ENCODE peak calls at places on chromosome 2, in nine cellular contexts. B is GM13976, D is WTC11, A is endothelial cell of umbilical vein, O is foreskin fibroblast, I is HFF-Myc, T is cardiac fibroblast, G is body of pancreas, H is sigmoid colon. F is an unnamed sample.

GRCh38 chr2:12456293-12457151 is 260.2 kb upstream of the TRIB2 start:
- DNase-seq in B (peak), D (peak), A (peak), O (peak), I (peak), T (peak), G (peak), H (peak), F (peak)

GRCh38 chr2:218257390-218257981 is 3.3 kb upstream of the GPBAR1 start:
- DNase-seq in B (peak), D (peak), A (peak), O (no peak), I (no peak), T (no peak), G (peak), H (peak), F (no peak)

GRCh38 chr2:45008296-45009129 is 739 bp downstream of the SIX2 start:
- DNase-seq in B (peak), D (peak), A (peak), O (peak), I (no peak), T (peak), G (peak), H (no peak), F (no peak)

GRCh38 chr2:208673631-208674030 is 267.0 kb downstream of the PTH2R start:
- DNase-seq in B (no peak), D (no peak), A (no peak), O (no peak), I (no peak), T (no peak), G (no peak), H (no peak), F (no peak)

GRCh38 chr2:10493636-10494281 is 45.6 kb upstream of the ODC1 start:
- DNase-seq in B (peak), D (no peak), A (no peak), O (no peak), I (no peak), T (peak), G (peak), H (no peak), F (peak)

GRCh38 chr2:128446049-128446811 is 127.6 kb upstream of the HS6ST1 start:
- DNase-seq in B (no peak), D (no peak), A (no peak), O (no peak), I (no peak), T (no peak), G (no peak), H (peak), F (no peak)

GRCh38 chr2:107737764-107738163 is 88.9 kb upstream of the RGPD4 start:
- DNase-seq in B (no peak), D (no peak), A (no peak), O (no peak), I (no peak), T (no peak), G (no peak), H (no peak), F (no peak)

GRCh38 chr2:200472853-200473464 is 36.9 kb downstream of the KCTD18 start:
- DNase-seq in B (peak), D (no peak), A (no peak), O (no peak), I (no peak), T (no peak), G (no peak), H (no peak), F (no peak)

GRCh38 chr2:128445533-128445900 is 126.8 kb upstream of the HS6ST1 start:
- DNase-seq in B (no peak), D (no peak), A (no peak), O (no peak), I (no peak), T (no peak), G (no peak), H (peak), F (no peak)

GRCh38 chr2:143852748-143853147 is 667.2 kb downstream of the ZEB2 start:
- DNase-seq in B (no peak), D (peak), A (no peak), O (no peak), I (no peak), T (no peak), G (no peak), H (no peak), F (no peak)

GRCh38 chr2:162125138-162125537 is 26.9 kb downstream of the GCG start:
- DNase-seq in B (no peak), D (no peak), A (no peak), O (no peak), I (no peak), T (no peak), G (no peak), H (no peak), F (no peak)

GRCh38 chr2:241037498-241037897 is 39.1 kb downstream of the SNED1 start:
- DNase-seq in B (no peak), D (no peak), A (no peak), O (no peak), I (no peak), T (no peak), G (no peak), H (no peak), F (no peak)

GRCh38 chr2:222756951-222757645 is 85.6 kb downstream of the MOGAT1 start:
- DNase-seq in B (no peak), D (no peak), A (no peak), O (peak), I (no peak), T (peak), G (no peak), H (no peak), F (peak)

GRCh38 chr2:143652692-143653091 is 523.5 kb downstream of the ARHGAP15 start:
- DNase-seq in B (no peak), D (no peak), A (no peak), O (no peak), I (no peak), T (no peak), G (no peak), H (no peak), F (no peak)

GRCh38 chr2:66024396-66024795 is 410.5 kb upstream of the MEIS1 start:
- DNase-seq in B (no peak), D (peak), A (no peak), O (no peak), I (no peak), T (no peak), G (no peak), H (no peak), F (no peak)

GRCh38 chr2:100178085-100178788 is 35.8 kb upstream of the AFF3 start:
- DNase-seq in B (peak), D (peak), A (peak), O (peak), I (no peak), T (peak), G (peak), H (no peak), F (peak)

GRCh38 chr2:111678651-111679050 is 205.3 kb downstream of the ANAPC1 start:
- DNase-seq in B (no peak), D (no peak), A (no peak), O (peak), I (no peak), T (no peak), G (no peak), H (no peak), F (no peak)

GRCh38 chr2:229118336-229118735 is 152.8 kb downstream of the PID1 start:
- DNase-seq in B (no peak), D (no peak), A (no peak), O (peak), I (no peak), T (no peak), G (no peak), H (no peak), F (no peak)

GRCh38 chr2:71889991-71890684 is 257.5 kb downstream of the CYP26B1 start:
- DNase-seq in B (no peak), D (no peak), A (no peak), O (peak), I (peak), T (peak), G (no peak), H (no peak), F (peak)

GRCh38 chr2:179129574-179130238 is 79.8 kb upstream of the CCDC141 start:
- DNase-seq in B (peak), D (no peak), A (peak), O (peak), I (no peak), T (peak), G (no peak), H (no peak), F (peak)

GRCh38 chr2:28901202-28901601 is 6.7 kb downstream of the WDR43 start:
- DNase-seq in B (no peak), D (no peak), A (no peak), O (no peak), I (no peak), T (no peak), G (no peak), H (no peak), F (no peak)

GRCh38 chr2:100192825-100193224 is 50.4 kb upstream of the AFF3 start:
- DNase-seq in B (no peak), D (no peak), A (no peak), O (no peak), I (no peak), T (no peak), G (no peak), H (no peak), F (peak)

GRCh38 chr2:182302174-182302573 is 124.7 kb downstream of the PDE1A start:
- DNase-seq in B (no peak), D (no peak), A (no peak), O (peak), I (no peak), T (peak), G (no peak), H (no peak), F (peak)

GRCh38 chr2:196278491-196278911 is 107.1 kb upstream of the STK17B start:
- DNase-seq in B (no peak), D (no peak), A (peak), O (peak), I (no peak), T (peak), G (no peak), H (no peak), F (peak)

GRCh38 chr2:237465515-237466227 is 21.4 kb upstream of the MLPH start:
- DNase-seq in B (no peak), D (no peak), A (peak), O (peak), I (no peak), T (peak), G (no peak), H (no peak), F (peak)

GRCh38 chr2:29583104-29583503 is 338.3 kb downstream of the ALK start:
- DNase-seq in B (no peak), D (no peak), A (no peak), O (peak), I (no peak), T (no peak), G (no peak), H (no peak), F (peak)

GRCh38 chr2:30994227-30995056 is 143.8 kb downstream of the GALNT14 start:
- DNase-seq in B (no peak), D (no peak), A (no peak), O (no peak), I (no peak), T (no peak), G (no peak), H (no peak), F (no peak)

GRCh38 chr2:205731521-205731965 is 49.2 kb downstream of the NRP2 start:
- DNase-seq in B (peak), D (no peak), A (no peak), O (peak), I (no peak), T (peak), G (no peak), H (no peak), F (peak)

GRCh38 chr2:12287220-12287751 is 429.4 kb upstream of the TRIB2 start:
- DNase-seq in B (no peak), D (no peak), A (peak), O (no peak), I (no peak), T (peak), G (no peak), H (no peak), F (peak)

GRCh38 chr2:234952270-234953115 is 676 bp downstream of the SH3BP4 start:
- DNase-seq in B (no peak), D (peak), A (peak), O (peak), I (no peak), T (no peak), G (peak), H (peak), F (no peak)

DNA sequence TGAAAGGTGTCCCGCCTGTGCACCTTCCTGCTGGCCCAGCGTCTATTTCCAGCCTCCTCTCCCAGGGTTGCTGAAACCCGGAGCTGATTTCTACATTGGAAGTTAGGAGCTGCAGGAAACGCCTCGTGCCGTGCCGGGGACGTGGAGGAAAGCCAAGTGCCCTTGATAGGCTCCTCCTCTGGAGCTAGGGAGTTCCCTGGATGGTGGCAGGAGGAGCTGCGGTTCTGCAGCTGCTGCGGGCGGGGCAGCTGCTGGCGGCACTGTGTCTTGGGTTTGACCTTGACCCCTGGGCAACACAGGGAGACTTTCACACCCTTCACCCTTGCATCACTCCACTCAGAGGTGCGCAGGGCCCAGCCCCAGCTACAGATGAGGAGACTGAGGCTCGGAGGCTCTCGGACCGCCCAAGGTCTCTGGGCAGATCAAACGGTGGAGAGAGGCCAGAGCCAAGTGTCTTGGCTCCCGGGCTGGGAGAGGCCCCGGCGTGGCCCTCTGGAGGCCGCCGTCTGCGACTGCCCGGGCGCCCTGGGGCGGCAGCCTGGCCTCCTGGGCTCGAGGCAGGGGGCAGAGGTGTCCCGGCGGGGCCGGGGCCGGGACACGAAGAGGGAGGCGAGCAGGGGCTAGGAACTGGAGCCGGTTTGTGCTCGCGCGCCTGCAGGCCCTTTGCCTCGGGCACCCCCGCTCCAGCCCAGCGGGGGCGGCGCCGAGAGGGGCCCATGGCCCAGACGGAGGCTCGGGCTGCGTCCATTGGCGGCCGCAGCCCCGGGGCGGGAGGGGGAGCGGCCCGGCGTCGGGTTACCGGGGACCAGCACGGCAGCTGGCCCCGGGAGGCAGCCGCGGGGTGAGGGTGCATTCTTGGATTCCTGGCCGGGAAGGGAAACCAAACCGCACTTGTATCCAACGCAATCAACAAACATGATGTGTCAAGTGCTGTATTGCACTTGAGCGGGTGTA is 129.7 kb upstream of the SLC1A4 start:
- DNase-seq in B (peak), D (peak), A (peak), O (peak), I (peak), T (peak), G (peak), H (peak), F (peak)
- TF ChIP-seq CTCF in B (no peak), D (no peak), A (no peak), O (no peak), I (no peak), T (no peak), G (peak), H (no peak), F (no peak)

GRCh38 chr2:120883607-120884405 is 148.1 kb downstream of the GLI2 start:
- DNase-seq in B (no peak), D (no peak), A (no peak), O (no peak), I (no peak), T (no peak), G (no peak), H (no peak), F (no peak)

GRCh38 chr2:120884406-120885290 is 149.0 kb downstream of the GLI2 start:
- DNase-seq in B (no peak), D (no peak), A (no peak), O (no peak), I (no peak), T (no peak), G (no peak), H (no peak), F (no peak)

GRCh38 chr2:120885749-120886148 is 150.1 kb downstream of the GLI2 start:
- DNase-seq in B (no peak), D (no peak), A (no peak), O (no peak), I (no peak), T (no peak), G (no peak), H (no peak), F (no peak)

GRCh38 chr2:120886534-120886961 is 150.9 kb downstream of the GLI2 start:
- DNase-seq in B (no peak), D (no peak), A (no peak), O (no peak), I (no peak), T (no peak), G (no peak), H (no peak), F (no peak)

DNA sequence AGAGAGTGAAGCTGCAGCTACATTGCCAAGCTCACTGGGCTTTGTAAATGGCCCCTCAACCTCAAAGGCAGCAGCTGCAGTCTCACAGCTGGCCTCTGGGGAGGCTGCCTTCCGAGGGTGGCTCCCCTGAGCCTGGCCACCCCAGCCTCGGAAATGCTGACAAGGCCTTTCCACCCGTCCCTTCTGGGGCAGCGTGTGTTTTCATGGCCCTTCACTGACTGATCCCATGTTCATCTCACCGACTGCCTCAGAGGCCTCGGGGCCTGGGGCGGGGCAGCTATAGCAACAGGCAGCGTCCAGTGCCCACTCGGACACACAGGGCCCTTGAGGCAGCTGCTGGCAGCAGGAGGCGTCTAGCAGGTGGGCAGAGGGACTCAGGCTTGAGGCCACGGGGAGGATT is 149.6 kb downstream of the GLI2 start:
- DNase-seq in B (no peak), D (no peak), A (no peak), O (no peak), I (no peak), T (no peak), G (no peak), H (no peak), F (no peak)
- TF ChIP-seq CTCF in B (no peak), D (no peak), A (no peak), O (no peak), I (no peak), T (peak), G (no peak), H (no peak), F (no peak)

GRCh38 chr2:216765810-216766259 is 70.5 kb upstream of the IGFBP5 start:
- DNase-seq in B (no peak), D (peak), A (no peak), O (no peak), I (no peak), T (no peak), G (no peak), H (no peak), F (no peak)
- TF ChIP-seq CTCF in B (no peak), D (no peak), A (no peak), O (no peak), I (no peak), T (peak), G (no peak), H (no peak), F (no peak)

GRCh38 chr2:156305121-156305520 is 27.4 kb downstream of the NR4A2 start:
- DNase-seq in B (no peak), D (no peak), A (no peak), O (peak), I (no peak), T (no peak), G (no peak), H (no peak), F (no peak)
- TF ChIP-seq CTCF in B (no peak), D (no peak), A (no peak), O (no peak), I (no peak), T (no peak), G (no peak), H (no peak), F (no peak)

GRCh38 chr2:113878743-113879142 is 11.1 kb upstream of the ACTR3 start:
- DNase-seq in B (no peak), D (no peak), A (no peak), O (peak), I (no peak), T (no peak), G (no peak), H (no peak), F (no peak)
- TF ChIP-seq CTCF in B (no peak), D (no peak), A (no peak), O (no peak), I (no peak), T (no peak), G (no peak), H (no peak), F (no peak)

GRCh38 chr2:103363639-103364038 is 601.8 kb downstream of the TMEM182 start:
- DNase-seq in B (no peak), D (no peak), A (no peak), O (no peak), I (no peak), T (no peak), G (no peak), H (no peak), F (no peak)
- TF ChIP-seq CTCF in B (no peak), D (no peak), A (no peak), O (no peak), I (no peak), T (no peak), G (no peak), H (no peak), F (no peak)

GRCh38 chr2:239267411-239267941 is 133.3 kb downstream of the HDAC4 start:
- DNase-seq in B (peak), D (no peak), A (peak), O (peak), I (peak), T (peak), G (peak), H (peak), F (peak)
- TF ChIP-seq CTCF in B (peak), D (no peak), A (peak), O (peak), I (no peak), T (no peak), G (no peak), H (no peak), F (peak)

DNA sequence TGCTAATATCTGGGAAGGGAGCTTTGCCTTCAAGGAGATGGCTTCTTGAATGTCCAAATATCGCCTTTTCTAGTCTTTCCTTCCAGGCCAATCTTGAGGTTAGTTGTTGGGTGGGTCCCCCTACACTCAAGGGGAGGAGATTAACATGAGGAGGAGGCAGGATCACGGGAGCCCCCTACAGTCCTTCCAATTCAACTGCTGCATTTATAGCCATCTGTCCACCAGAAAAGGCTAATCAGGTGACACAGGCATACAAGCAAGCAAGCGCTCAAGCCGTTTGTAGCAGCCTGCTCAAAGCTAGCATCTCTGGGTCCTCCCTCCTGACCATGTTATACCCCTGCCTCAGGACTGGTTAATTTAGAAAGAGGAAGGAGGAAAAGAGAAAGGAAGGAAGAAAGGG is 87.6 kb downstream of the MRPS9 start:
- DNase-seq in B (no peak), D (peak), A (no peak), O (no peak), I (no peak), T (no peak), G (no peak), H (no peak), F (no peak)
- TF ChIP-seq CTCF in B (no peak), D (no peak), A (no peak), O (no peak), I (peak), T (peak), G (no peak), H (no peak), F (peak)

F was measured in fibroblast of the aortic adventitia.